ENCODE peak calls at places on chromosomes 11 and 22, in seven cellular contexts. R is trophoblast cell, F is IMR-90, E is mesenchymal stem cell, Z is mesendoderm, Y is H9, B is H1. N is an unnamed sample.

GRCh38 chr11:95360382-95360781 is 129.4 kb upstream of the SESN3 start:
- DNase-seq in E (peak), F (no peak), R (no peak), B (no peak), Y (no peak), Z (no peak), N (no peak)

GRCh38 chr22:30781271-30781875 is 86.7 kb downstream of the OSBP2 start:
- DNase-seq in F (peak), Z (no peak), R (no peak), E (no peak), B (no peak), Y (no peak), N (no peak)

GRCh38 chr22:49593509-49593908 is 234.2 kb downstream of the BRD1 start:
- DNase-seq in R (no peak), Z (no peak), F (no peak), B (no peak), E (no peak), Y (no peak), N (no peak)

GRCh38 chr11:30889116-30889765 is 303.1 kb upstream of the MPPED2 start:
- DNase-seq in R (no peak), F (peak), B (no peak), Y (no peak), Z (peak), E (peak), N (no peak)

GRCh38 chr11:118634435-118635236 is 27.2 kb downstream of the PHLDB1 start:
- DNase-seq in F (peak), E (peak), Y (peak), B (peak), R (peak), Z (peak), N (no peak)

GRCh38 chr11:45551181-45551580 is 114.2 kb downstream of the CHST1 start:
- DNase-seq in Y (no peak), F (no peak), R (no peak), Z (no peak), E (no peak), B (no peak), N (no peak)

GRCh38 chr11:14334893-14335292 is 24.1 kb downstream of the RRAS2 start:
- DNase-seq in Y (no peak), R (no peak), Z (no peak), E (no peak), F (no peak), B (no peak), N (no peak)

GRCh38 chr11:12784987-12785386 is 110.8 kb downstream of the TEAD1 start:
- DNase-seq in E (no peak), F (no peak), Z (no peak), Y (no peak), B (no peak), R (no peak), N (no peak)

GRCh38 chr11:88206746-88207145 is 31.5 kb upstream of the RAB38 start:
- DNase-seq in Y (no peak), B (no peak), R (peak), Z (peak), E (peak), F (no peak), N (no peak)

GRCh38 chr11:1546077-1546535 is 26.0 kb downstream of the DUSP8 start:
- DNase-seq in F (no peak), E (no peak), Z (no peak), B (peak), R (no peak), Y (peak), N (no peak)

GRCh38 chr11:82003671-82004148 is 730.0 kb downstream of the FAM181B start:
- DNase-seq in Y (no peak), F (no peak), B (no peak), Z (peak), R (no peak), E (no peak), N (no peak)

GRCh38 chr11:71329731-71330130 is 77.4 kb upstream of the SHANK2 start:
- DNase-seq in E (no peak), B (no peak), Z (no peak), Y (no peak), R (no peak), F (no peak), N (no peak)

GRCh38 chr11:95296165-95296564 is 65.2 kb upstream of the SESN3 start:
- DNase-seq in Z (no peak), R (no peak), F (no peak), Y (no peak), B (no peak), E (no peak), N (no peak)

DNA sequence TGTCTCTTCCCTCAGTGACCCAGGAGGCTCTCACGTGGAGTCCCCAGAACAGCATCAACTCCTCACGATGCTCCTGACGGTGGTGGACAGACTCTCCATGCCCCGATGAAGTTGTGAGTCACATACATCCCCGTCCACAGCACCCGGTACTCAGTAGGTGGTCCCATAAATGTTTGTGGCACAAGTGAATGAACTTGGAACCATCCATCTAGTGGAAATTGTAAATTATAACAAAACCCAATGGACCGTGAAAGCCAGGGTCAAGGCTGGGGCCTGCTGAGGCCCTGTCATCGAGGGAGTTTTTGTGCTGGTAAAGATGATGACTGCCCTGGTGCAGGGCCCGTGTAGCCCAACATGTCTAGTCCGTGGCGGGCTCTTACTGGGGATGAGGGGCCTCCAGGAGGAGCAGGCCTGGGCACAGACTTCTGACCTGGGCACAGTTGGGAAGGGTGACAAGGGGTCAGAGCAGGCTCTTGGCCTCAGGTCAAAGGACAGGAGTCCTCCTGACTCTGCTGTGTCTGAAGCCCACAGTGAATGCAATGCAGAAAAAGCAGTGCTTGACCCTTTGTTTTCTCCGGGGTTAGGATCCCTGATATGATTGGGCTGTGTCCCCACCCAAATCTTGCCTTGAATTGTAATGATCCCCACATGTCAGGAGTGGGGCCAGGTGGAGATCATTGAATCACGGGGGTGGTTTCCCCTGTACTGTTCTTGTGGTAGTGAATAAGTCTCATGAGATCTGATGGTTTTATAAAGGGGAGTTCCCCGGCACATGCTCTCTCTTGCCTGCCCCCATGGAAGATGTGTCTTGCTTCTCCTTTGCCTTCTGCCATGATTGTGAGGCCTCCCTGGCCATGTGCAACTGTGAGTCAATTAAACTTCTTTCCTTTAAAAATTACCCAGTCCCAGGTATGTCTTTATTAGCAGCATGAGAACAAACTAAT is 20.0 kb upstream of the SMIM38 start:
- DNase-seq in Z (no peak), Y (no peak), R (no peak), E (no peak), B (no peak), F (no peak), N (no peak)
- H3K18ac ChIP-seq in Z (no peak), Y (no peak), R (no peak), E (no peak), B (no peak), F (no peak), N (no peak)

GRCh38 chr11:64754124-64754918 is 5.5 kb downstream of the PYGM start:
- DNase-seq in R (no peak), E (no peak), Z (no peak), F (no peak), B (no peak), Y (peak), N (no peak)
- H3K18ac ChIP-seq in R (no peak), E (no peak), Z (no peak), F (no peak), B (peak), Y (no peak), N (peak)

DNA sequence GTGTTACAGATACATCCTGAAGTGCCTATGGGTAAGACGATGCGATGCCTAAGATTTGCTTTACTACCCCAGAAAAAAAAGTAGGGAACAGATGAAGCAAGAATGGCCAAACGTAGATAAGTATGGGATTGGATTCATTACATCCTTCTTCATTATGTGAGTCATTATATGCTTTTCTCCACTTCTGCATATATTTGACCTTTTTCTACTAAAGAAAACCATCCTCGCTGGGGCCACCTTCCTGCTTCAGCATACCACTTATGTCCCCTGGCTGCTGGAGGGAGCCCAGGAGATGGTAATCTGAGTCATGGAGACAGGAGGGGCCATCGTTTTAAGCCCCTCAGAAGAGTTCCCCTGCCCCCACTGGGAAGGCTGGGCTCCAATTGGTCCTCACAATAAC is 14.4 kb upstream of the KLHL35 start:
- DNase-seq in R (no peak), F (no peak), Z (no peak), B (no peak), Y (no peak), E (no peak), N (no peak)
- H3K18ac ChIP-seq in R (no peak), F (no peak), Z (no peak), B (no peak), Y (no peak), E (no peak), N (no peak)

GRCh38 chr11:19092850-19093249 is 24.1 kb upstream of the ZDHHC13 start:
- DNase-seq in Y (no peak), F (no peak), Z (no peak), E (no peak), B (no peak), R (no peak), N (no peak)
- H3K18ac ChIP-seq in Y (no peak), F (no peak), Z (no peak), E (no peak), B (no peak), R (no peak), N (no peak)

DNA sequence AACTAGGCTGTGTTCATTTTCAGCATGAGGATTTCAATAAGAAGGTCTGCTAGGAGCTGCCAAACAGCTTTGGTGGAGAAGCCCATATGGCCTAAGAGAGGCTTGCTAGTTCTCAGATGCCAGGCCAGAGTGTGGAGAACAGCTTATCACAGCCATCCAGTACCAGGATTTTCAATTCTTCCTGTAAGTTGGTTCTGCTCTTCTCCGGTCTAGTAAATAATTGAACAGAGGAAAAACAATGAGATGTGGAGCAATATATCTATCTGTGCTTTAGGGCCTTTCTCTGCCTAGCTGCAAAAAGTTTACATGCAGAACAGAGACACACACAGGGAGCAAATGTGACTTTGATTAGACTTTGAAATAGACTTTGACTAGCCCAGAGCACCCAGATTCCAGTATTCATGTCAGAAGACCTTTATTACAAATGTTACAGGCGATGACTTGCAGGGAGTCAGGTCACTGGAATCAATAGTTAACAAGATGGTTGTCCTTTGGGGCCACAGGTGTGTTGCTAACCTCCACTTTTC is 19.8 kb upstream of the PPP2R1B start:
- DNase-seq in E (no peak), Y (no peak), R (no peak), F (no peak), B (no peak), Z (no peak), N (no peak)
- H3K18ac ChIP-seq in E (no peak), Y (no peak), R (no peak), F (no peak), B (no peak), Z (no peak), N (no peak)

GRCh38 chr11:61654397-61654829 is 25.8 kb upstream of the DAGLA start:
- DNase-seq in R (peak), Z (no peak), F (no peak), E (no peak), B (no peak), Y (no peak), N (no peak)

GRCh38 chr11:61656347-61657077 is 23.7 kb upstream of the DAGLA start:
- DNase-seq in R (no peak), B (no peak), F (no peak), Y (no peak), Z (no peak), E (no peak), N (no peak)

GRCh38 chr11:61652135-61652534 is 28.1 kb upstream of the DAGLA start:
- DNase-seq in F (no peak), Z (no peak), Y (no peak), B (no peak), R (no peak), E (no peak), N (no peak)

GRCh38 chr11:61659413-61660196 is 20.6 kb upstream of the DAGLA start:
- DNase-seq in Y (no peak), Z (peak), R (peak), B (no peak), F (no peak), E (no peak), N (no peak)

GRCh38 chr11:61657566-61657965 is 22.6 kb upstream of the DAGLA start:
- DNase-seq in E (no peak), B (no peak), R (no peak), Z (no peak), Y (no peak), F (no peak), N (no peak)
- H3K18ac ChIP-seq in E (no peak), B (no peak), R (no peak), Z (no peak), Y (no peak), F (no peak), N (no peak)